ENCODE peak calls at places on chromosome X, in seven cellular contexts. One of them, this sample, is unnamed.

GRCh38 chrX:16604300-16604699 is 45.7 kb upstream of the S100G start:
- DNase-seq in H1: no peak
- DNase-seq in mesenchymal stem cell: no peak
- DNase-seq in IMR-90: no peak
- DNase-seq in neuronal stem cell: no peak
- DNase-seq in H9: no peak
- DNase-seq in mesendoderm: no peak
- DNase-seq in this sample: peak; percentile 42

GRCh38 chrX:108270280-108270679 is 167.9 kb downstream of the COL4A6 start:
- DNase-seq in mesenchymal stem cell: peak; percentile 7
- DNase-seq in mesendoderm: no peak
- DNase-seq in H1: no peak
- DNase-seq in neuronal stem cell: no peak
- DNase-seq in IMR-90: no peak
- DNase-seq in H9: no peak
- DNase-seq in this sample: no peak

GRCh38 chrX:97384685-97385084 is 501.0 kb downstream of the RPA4 start:
- DNase-seq in IMR-90: no peak
- DNase-seq in neuronal stem cell: no peak
- DNase-seq in mesenchymal stem cell: no peak
- DNase-seq in H9: no peak
- DNase-seq in H1: no peak
- DNase-seq in mesendoderm: no peak
- DNase-seq in this sample: no peak

GRCh38 chrX:94633237-94633636 is 959.2 kb downstream of the FAM133A start:
- DNase-seq in mesenchymal stem cell: no peak
- DNase-seq in neuronal stem cell: no peak
- DNase-seq in IMR-90: no peak
- DNase-seq in H1: no peak
- DNase-seq in mesendoderm: peak; percentile 5
- DNase-seq in H9: no peak
- DNase-seq in this sample: no peak

GRCh38 chrX:112164420-112164819 is 81.8 kb upstream of the TRPC5 start:
- DNase-seq in neuronal stem cell: no peak
- DNase-seq in H1: no peak
- DNase-seq in IMR-90: no peak
- DNase-seq in mesenchymal stem cell: no peak
- DNase-seq in mesendoderm: no peak
- DNase-seq in H9: no peak
- DNase-seq in this sample: no peak

GRCh38 chrX:101291204-101291603 is at the start of gene TAF7L:
- DNase-seq in mesendoderm: no peak
- DNase-seq in IMR-90: no peak
- DNase-seq in H9: peak; percentile 28
- DNase-seq in H1: no peak
- DNase-seq in neuronal stem cell: no peak
- DNase-seq in mesenchymal stem cell: no peak
- DNase-seq in this sample: no peak

GRCh38 chrX:43745938-43746721 is 90.0 kb downstream of the MAOA start:
- DNase-seq in mesenchymal stem cell: peak; percentile 1
- DNase-seq in H9: no peak
- DNase-seq in mesendoderm: no peak
- DNase-seq in IMR-90: no peak
- DNase-seq in H1: no peak
- DNase-seq in neuronal stem cell: no peak
- DNase-seq in this sample: peak; percentile 18

GRCh38 chrX:110847334-110847733 is 51.7 kb upstream of the CHRDL1 start:
- DNase-seq in neuronal stem cell: peak; percentile 61
- DNase-seq in IMR-90: peak; percentile 63
- DNase-seq in mesendoderm: peak; percentile 54
- DNase-seq in H9: no peak
- DNase-seq in mesenchymal stem cell: peak; percentile 61
- DNase-seq in H1: no peak
- DNase-seq in this sample: no peak

GRCh38 chrX:41001327-41001726 is 83.9 kb upstream of the USP9X start:
- DNase-seq in mesendoderm: no peak
- DNase-seq in mesenchymal stem cell: no peak
- DNase-seq in H9: no peak
- DNase-seq in H1: no peak
- DNase-seq in neuronal stem cell: no peak
- DNase-seq in IMR-90: no peak
- DNase-seq in this sample: no peak

GRCh38 chrX:32483534-32484136 is 727.7 kb downstream of the DMD start:
- DNase-seq in IMR-90: no peak
- DNase-seq in H1: no peak
- DNase-seq in H9: no peak
- DNase-seq in mesendoderm: peak; percentile 7
- DNase-seq in mesenchymal stem cell: no peak
- DNase-seq in neuronal stem cell: no peak
- DNase-seq in this sample: peak; percentile 2

GRCh38 chrX:149962859-149963757 is 24.8 kb upstream of the EOLA2 start:
- DNase-seq in neuronal stem cell: peak; percentile 12
- DNase-seq in mesenchymal stem cell: peak; percentile 64
- DNase-seq in H9: peak; percentile 36
- DNase-seq in mesendoderm: peak; percentile 65
- DNase-seq in H1: no peak
- DNase-seq in IMR-90: peak; percentile 69
- DNase-seq in this sample: peak; percentile 62

GRCh38 chrX:100447563-100448397 is 37.7 kb upstream of the PCDH19 start:
- DNase-seq in H9: peak; percentile 48
- DNase-seq in H1: no peak
- DNase-seq in mesenchymal stem cell: peak; percentile 28
- DNase-seq in IMR-90: peak; percentile 1
- DNase-seq in mesendoderm: peak; percentile 55
- DNase-seq in neuronal stem cell: peak; percentile 18
- DNase-seq in this sample: peak; percentile 14

GRCh38 chrX:111003118-111003517 is 92.9 kb upstream of the PAK3 start:
- DNase-seq in H1: no peak
- DNase-seq in neuronal stem cell: no peak
- DNase-seq in mesenchymal stem cell: no peak
- DNase-seq in H9: no peak
- DNase-seq in IMR-90: no peak
- DNase-seq in mesendoderm: no peak
- DNase-seq in this sample: no peak

GRCh38 chrX:10110984-10111363 is 45.8 kb upstream of the CLCN4 start:
- DNase-seq in neuronal stem cell: no peak
- DNase-seq in mesenchymal stem cell: no peak
- DNase-seq in H1: no peak
- DNase-seq in H9: no peak
- DNase-seq in IMR-90: no peak
- DNase-seq in mesendoderm: no peak
- DNase-seq in this sample: no peak

GRCh38 chrX:13647709-13648212 is 5.2 kb upstream of the TCEANC start:
- DNase-seq in H1: no peak
- DNase-seq in IMR-90: peak; percentile 89
- DNase-seq in mesenchymal stem cell: peak; percentile 86
- DNase-seq in mesendoderm: no peak
- DNase-seq in H9: no peak
- DNase-seq in neuronal stem cell: no peak
- DNase-seq in this sample: peak; percentile 51

GRCh38 chrX:107324493-107325310 is 118.3 kb downstream of the DNAAF6 start:
- DNase-seq in mesenchymal stem cell: peak; percentile 24
- DNase-seq in mesendoderm: peak; percentile 93
- DNase-seq in H1: peak; percentile 68
- DNase-seq in neuronal stem cell: peak; percentile 64
- DNase-seq in H9: peak; percentile 95
- DNase-seq in IMR-90: peak; percentile 4
- DNase-seq in this sample: peak; percentile 12

GRCh38 chrX:23403849-23404248 is 69.2 kb downstream of the PTCHD1 start:
- DNase-seq in H9: no peak
- DNase-seq in IMR-90: no peak
- DNase-seq in mesendoderm: peak; percentile 35
- DNase-seq in neuronal stem cell: no peak
- DNase-seq in mesenchymal stem cell: no peak
- DNase-seq in H1: no peak
- DNase-seq in this sample: no peak

GRCh38 chrX:6021316-6022091 is 207.2 kb downstream of the NLGN4X start:
- DNase-seq in neuronal stem cell: peak; percentile 29
- DNase-seq in IMR-90: peak; percentile 0
- DNase-seq in H9: peak; percentile 47
- DNase-seq in mesenchymal stem cell: peak; percentile 24
- DNase-seq in H1: no peak
- DNase-seq in mesendoderm: peak; percentile 87
- DNase-seq in this sample: peak; percentile 80

GRCh38 chrX:39519213-39519544 is 578.6 kb downstream of the BCOR start:
- DNase-seq in H9: no peak
- DNase-seq in mesenchymal stem cell: no peak
- DNase-seq in IMR-90: no peak
- DNase-seq in mesendoderm: no peak
- DNase-seq in neuronal stem cell: no peak
- DNase-seq in H1: no peak
- DNase-seq in this sample: no peak

GRCh38 chrX:18889982-18890381 is 93.9 kb downstream of the PHKA2 start:
- DNase-seq in H1: no peak
- DNase-seq in neuronal stem cell: no peak
- DNase-seq in H9: no peak
- DNase-seq in mesenchymal stem cell: no peak
- DNase-seq in mesendoderm: no peak
- DNase-seq in IMR-90: no peak
- DNase-seq in this sample: no peak

GRCh38 chrX:18893536-18893935 is 90.4 kb downstream of the PHKA2 start:
- DNase-seq in H1: no peak
- DNase-seq in mesendoderm: no peak
- DNase-seq in mesenchymal stem cell: no peak
- DNase-seq in neuronal stem cell: no peak
- DNase-seq in H9: no peak
- DNase-seq in IMR-90: no peak
- DNase-seq in this sample: no peak

GRCh38 chrX:18892881-18893280 is 91.0 kb downstream of the PHKA2 start:
- DNase-seq in mesendoderm: no peak
- DNase-seq in H1: no peak
- DNase-seq in IMR-90: no peak
- DNase-seq in neuronal stem cell: no peak
- DNase-seq in H9: no peak
- DNase-seq in mesenchymal stem cell: no peak
- DNase-seq in this sample: no peak

GRCh38 chrX:18890724-18891560 is 93.0 kb downstream of the PHKA2 start:
- DNase-seq in mesendoderm: no peak
- DNase-seq in neuronal stem cell: no peak
- DNase-seq in IMR-90: no peak
- DNase-seq in mesenchymal stem cell: no peak
- DNase-seq in H1: no peak
- DNase-seq in H9: no peak
- DNase-seq in this sample: no peak

DNA sequence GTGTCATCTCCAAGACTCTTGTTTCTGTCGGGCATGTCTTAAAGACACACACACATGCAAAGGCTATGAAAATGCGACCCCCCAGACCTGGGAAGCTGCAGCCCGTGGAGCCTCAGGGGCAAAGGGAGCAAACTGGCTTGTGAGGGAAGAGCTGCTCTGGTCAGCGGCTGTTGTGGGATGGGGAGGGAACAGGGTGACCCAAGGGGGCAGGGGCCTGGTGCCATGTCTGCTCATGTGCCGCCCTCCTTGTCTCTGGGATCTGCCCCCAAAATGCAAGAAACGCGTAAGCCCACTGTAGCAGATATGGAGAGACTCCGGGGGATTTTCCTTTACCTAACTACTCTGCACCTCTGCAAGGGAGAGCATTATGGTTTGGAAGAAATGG is 92.4 kb downstream of the PHKA2 start:
- DNase-seq in neuronal stem cell: no peak
- DNase-seq in mesenchymal stem cell: no peak
- DNase-seq in mesendoderm: no peak
- DNase-seq in IMR-90: no peak
- DNase-seq in H1: no peak
- DNase-seq in H9: no peak
- DNase-seq in this sample: no peak
- H3K4ac ChIP-seq in neuronal stem cell: no peak overlapping the region
- H3K4ac ChIP-seq in mesenchymal stem cell: no peak overlapping the region
- H3K4ac ChIP-seq in mesendoderm: no peak overlapping the region
- H3K4ac ChIP-seq in IMR-90: no peak overlapping the region
- H3K4ac ChIP-seq in H1: no peak overlapping the region
- H3K4ac ChIP-seq in H9: no peak overlapping the region
- H3K4ac ChIP-seq in this sample: no peak overlapping the region

GRCh38 chrX:153398275-153398960 is 2.7 kb downstream of the PNMA6E start:
- DNase-seq in H9: no peak
- DNase-seq in H1: no peak
- DNase-seq in mesendoderm: no peak
- DNase-seq in IMR-90: no peak
- DNase-seq in mesenchymal stem cell: no peak
- DNase-seq in neuronal stem cell: no peak
- DNase-seq in this sample: no peak
- H2BK5ac ChIP-seq in H9: no peak overlapping the region
- H2BK5ac ChIP-seq in H1: no peak overlapping the region
- H2BK5ac ChIP-seq in mesendoderm: no peak overlapping the region
- H2BK5ac ChIP-seq in IMR-90: no peak overlapping the region
- H2BK5ac ChIP-seq in mesenchymal stem cell: no peak overlapping the region
- H2BK5ac ChIP-seq in neuronal stem cell: no peak overlapping the region
- H2BK5ac ChIP-seq in this sample: no peak overlapping the region

DNA sequence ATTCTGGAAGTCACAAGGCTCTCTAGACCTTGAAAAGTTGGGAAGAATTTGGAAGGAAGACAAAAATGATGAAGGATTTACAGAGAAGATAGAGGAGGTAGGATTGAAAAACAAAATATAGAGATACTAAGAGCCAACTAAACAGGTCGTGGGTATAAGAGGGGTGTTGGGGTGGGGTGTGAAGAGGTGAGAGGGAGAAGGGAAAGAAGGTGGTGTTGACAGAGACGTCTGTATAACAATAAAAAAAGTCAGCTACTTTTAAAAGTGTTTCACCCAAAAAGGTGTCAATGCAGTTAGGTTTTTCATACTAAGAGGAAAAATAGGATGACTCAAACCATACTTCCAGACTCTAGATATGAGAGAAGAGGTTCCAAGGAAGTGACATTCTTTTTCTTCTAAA is 33.0 kb upstream of the MAP3K15 start:
- DNase-seq in mesendoderm: no peak
- DNase-seq in H1: no peak
- DNase-seq in IMR-90: no peak
- DNase-seq in H9: no peak
- DNase-seq in mesenchymal stem cell: no peak
- DNase-seq in neuronal stem cell: no peak
- DNase-seq in this sample: no peak
- H3K4ac ChIP-seq in mesendoderm: no peak overlapping the region
- H3K4ac ChIP-seq in H1: no peak overlapping the region
- H3K4ac ChIP-seq in IMR-90: no peak overlapping the region
- H3K4ac ChIP-seq in H9: no peak overlapping the region
- H3K4ac ChIP-seq in mesenchymal stem cell: no peak overlapping the region
- H3K4ac ChIP-seq in neuronal stem cell: no peak overlapping the region
- H3K4ac ChIP-seq in this sample: no peak overlapping the region

GRCh38 chrX:136210806-136211205 is 40.4 kb downstream of the MAP7D3 start:
- DNase-seq in IMR-90: no peak
- DNase-seq in H9: no peak
- DNase-seq in neuronal stem cell: no peak
- DNase-seq in mesenchymal stem cell: no peak
- DNase-seq in mesendoderm: no peak
- DNase-seq in H1: no peak
- DNase-seq in this sample: no peak

GRCh38 chrX:136210243-136210642 is 41.0 kb downstream of the MAP7D3 start:
- DNase-seq in H1: no peak
- DNase-seq in neuronal stem cell: no peak
- DNase-seq in H9: no peak
- DNase-seq in IMR-90: no peak
- DNase-seq in mesenchymal stem cell: no peak
- DNase-seq in mesendoderm: no peak
- DNase-seq in this sample: no peak

GRCh38 chrX:136214551-136214950 is 36.6 kb downstream of the MAP7D3 start:
- DNase-seq in mesenchymal stem cell: peak; percentile 89
- DNase-seq in H1: no peak
- DNase-seq in neuronal stem cell: no peak
- DNase-seq in mesendoderm: peak; percentile 75
- DNase-seq in IMR-90: peak; percentile 75
- DNase-seq in H9: no peak
- DNase-seq in this sample: peak; percentile 86

GRCh38 chrX:136211766-136212556 is 39.2 kb downstream of the MAP7D3 start:
- DNase-seq in H9: no peak
- DNase-seq in mesenchymal stem cell: no peak
- DNase-seq in H1: no peak
- DNase-seq in mesendoderm: peak; percentile 44
- DNase-seq in IMR-90: no peak
- DNase-seq in neuronal stem cell: no peak
- DNase-seq in this sample: no peak

GRCh38 chrX:136212557-136213111 is 38.6 kb downstream of the MAP7D3 start:
- DNase-seq in H9: no peak
- DNase-seq in neuronal stem cell: no peak
- DNase-seq in H1: no peak
- DNase-seq in mesenchymal stem cell: no peak
- DNase-seq in IMR-90: no peak
- DNase-seq in mesendoderm: no peak
- DNase-seq in this sample: no peak
- H2BK5ac ChIP-seq in H9: no peak overlapping the region
- H2BK5ac ChIP-seq in neuronal stem cell: no peak overlapping the region
- H2BK5ac ChIP-seq in H1: no peak overlapping the region
- H2BK5ac ChIP-seq in mesenchymal stem cell: peak overlapping the region; percentile 9
- H2BK5ac ChIP-seq in IMR-90: no peak overlapping the region
- H2BK5ac ChIP-seq in mesendoderm: no peak overlapping the region
- H2BK5ac ChIP-seq in this sample: no peak overlapping the region

This sample was measured in trophoblast cell.